ENCODE peak calls at places on chromosome 13, in nine cellular contexts. B, E, K, H, I, P, Y, T and D are unnamed samples.
A peak's percentile ranks its signal among the peaks of the same experiment; 100 is the strongest.

GRCh38 chr13:35833571-35834305 is 297.4 kb downstream of the DCLK1 start:
- DNase-seq in I (no peak), B (no peak), K (no peak), H (no peak), P (no peak), Y (no peak), T (no peak), E (no peak), D (no peak)

GRCh38 chr13:90233933-90234672 is 1113.4 kb upstream of the MIR17HG start:
- DNase-seq in H (no peak), T (no peak), B (no peak), E (no peak), P (peak; percentile 3), Y (no peak), K (no peak), I (no peak), D (no peak)

GRCh38 chr13:109785892-109786450 is 412 bp downstream of the IRS2 start:
- DNase-seq in I (no peak), Y (no peak), E (no peak), T (no peak), P (peak; percentile 49), H (no peak), B (no peak), K (peak; percentile 60), D (no peak)

GRCh38 chr13:50403311-50403710 is 388.1 kb downstream of the KCNRG start:
- DNase-seq in E (no peak), Y (no peak), P (no peak), B (no peak), I (no peak), H (no peak), T (no peak), K (peak; percentile 58), D (no peak)

GRCh38 chr13:85816413-85816812 is 17.2 kb upstream of the SLITRK6 start:
- DNase-seq in I (no peak), B (no peak), H (no peak), P (no peak), E (peak; percentile 35), K (no peak), T (no peak), Y (no peak), D (no peak)

GRCh38 chr13:26991508-26992181 is 180.0 kb downstream of the USP12 start:
- DNase-seq in B (no peak), I (peak; percentile 79), Y (no peak), E (peak; percentile 32), H (no peak), T (no peak), K (no peak), P (peak; percentile 36), D (no peak)

GRCh38 chr13:32246468-32246867 is 68.7 kb downstream of the ZAR1L start:
- DNase-seq in Y (peak; percentile 61), H (peak; percentile 74), E (peak; percentile 76), I (no peak), K (peak; percentile 46), P (peak; percentile 86), B (no peak), T (no peak), D (peak; percentile 84)

GRCh38 chr13:76646946-76647345 is 239.3 kb downstream of the KCTD12 start:
- DNase-seq in I (no peak), K (no peak), H (no peak), B (no peak), P (no peak), T (no peak), E (no peak), Y (no peak), D (no peak)